ENCODE peak calls at places on chromosomes 2 and 18, in seven cellular contexts. B is GM23248, D is sigmoid colon, P is BJ, X is fibroblast of lung, S is psoas muscle, Z is choroid plexus epithelial cell. F is an unnamed sample.
A peak's percentile ranks its signal among the peaks of the same experiment; 100 is the strongest.

GRCh38 chr18:47251289-47252120 is at the start of gene SKOR2:
- DNase-seq in B (no peak), D (no peak), P (no peak), X (peak; percentile 2), S (no peak), Z (no peak), F (no peak)

GRCh38 chr2:127610561-127610960 is 35.4 kb upstream of the GPR17 start:
- DNase-seq in B (no peak), D (peak; percentile 22), P (no peak), X (no peak), S (no peak), Z (no peak), F (no peak)

GRCh38 chr2:23092831-23093230 is 292.1 kb upstream of the KLHL29 start:
- DNase-seq in B (peak; percentile 48), D (no peak), P (no peak), X (no peak), S (no peak), Z (peak; percentile 19), F (no peak)

GRCh38 chr2:159760321-159760720 is 37.7 kb downstream of the CD302 start:
- DNase-seq in B (peak; percentile 31), D (no peak), P (no peak), X (no peak), S (no peak), Z (no peak), F (no peak)

GRCh38 chr2:42421601-42422252 is 60.7 kb upstream of the COX7A2L start:
- DNase-seq in B (peak; percentile 24), D (no peak), P (no peak), X (no peak), S (no peak), Z (peak; percentile 51), F (no peak)

GRCh38 chr2:31131871-31132270 is 6.4 kb downstream of the GALNT14 start:
- DNase-seq in B (no peak), D (no peak), P (no peak), X (no peak), S (no peak), Z (no peak), F (no peak)

GRCh38 chr18:23588836-23589560 is 2.7 kb upstream of the NPC1 start:
- DNase-seq in B (no peak), D (no peak), P (no peak), X (peak; percentile 54), S (no peak), Z (peak; percentile 21), F (peak; percentile 37)

GRCh38 chr2:2000018-2000733 is 255.9 kb upstream of the PXDN start:
- DNase-seq in B (no peak), D (no peak), P (no peak), X (no peak), S (no peak), Z (no peak), F (no peak)

GRCh38 chr2:66433945-66434678 is 813 bp upstream of the MEIS1 start:
- DNase-seq in B (peak; percentile 86), D (peak; percentile 88), P (no peak), X (peak; percentile 76), S (peak; percentile 80), Z (peak; percentile 71), F (peak; percentile 63)

GRCh38 chr2:106223347-106223746 is 29.2 kb upstream of the UXS1 start:
- DNase-seq in B (no peak), D (no peak), P (no peak), X (no peak), S (no peak), Z (no peak), F (no peak)

GRCh38 chr2:207474871-207475485 is 54.8 kb upstream of the CREB1 start:
- DNase-seq in B (peak; percentile 86), D (no peak), P (no peak), X (peak; percentile 36), S (no peak), Z (peak; percentile 79), F (peak; percentile 17)

GRCh38 chr2:231861538-231861937 is 64.7 kb downstream of the NPPC start:
- DNase-seq in B (no peak), D (no peak), P (no peak), X (no peak), S (no peak), Z (no peak), F (no peak)

GRCh38 chr2:186595219-186595618 is 5.4 kb downstream of the ITGAV start:
- DNase-seq in B (peak; percentile 20), D (no peak), P (no peak), X (peak; percentile 71), S (no peak), Z (peak; percentile 72), F (peak; percentile 61)

GRCh38 chr2:208698114-208698513 is 291.5 kb downstream of the PTH2R start:
- DNase-seq in B (no peak), D (no peak), P (no peak), X (no peak), S (no peak), Z (no peak), F (no peak)

GRCh38 chr18:59837586-59837985 is 62.2 kb upstream of the PMAIP1 start:
- DNase-seq in B (peak; percentile 75), D (no peak), P (no peak), X (peak; percentile 50), S (no peak), Z (peak; percentile 78), F (peak; percentile 28)

GRCh38 chr2:201886504-201886903 is 80.2 kb downstream of the CDK15 start:
- DNase-seq in B (peak; percentile 75), D (no peak), P (peak; percentile 46), X (peak; percentile 72), S (no peak), Z (peak; percentile 41), F (peak; percentile 63)

GRCh38 chr18:57839942-57840381 is 36.8 kb upstream of the ATP8B1 start:
- DNase-seq in B (peak; percentile 69), D (no peak), P (peak; percentile 45), X (peak; percentile 85), S (no peak), Z (peak; percentile 77), F (peak; percentile 77)

GRCh38 chr18:3624818-3625716 is 175.1 kb downstream of the TGIF1 start:
- DNase-seq in B (peak; percentile 95), D (peak; percentile 72), P (peak; percentile 84), X (peak; percentile 99), S (no peak), Z (peak; percentile 95), F (peak; percentile 99)

GRCh38 chr2:240250985-240251847 is 110.8 kb upstream of the OTOS start:
- DNase-seq in B (peak; percentile 94), D (peak; percentile 95), P (peak; percentile 46), X (peak; percentile 85), S (peak; percentile 97), Z (peak; percentile 96), F (peak; percentile 78)

GRCh38 chr2:79001285-79001684 is 24.2 kb upstream of the REG3G start:
- DNase-seq in B (no peak), D (no peak), P (no peak), X (no peak), S (no peak), Z (no peak), F (no peak)

DNA sequence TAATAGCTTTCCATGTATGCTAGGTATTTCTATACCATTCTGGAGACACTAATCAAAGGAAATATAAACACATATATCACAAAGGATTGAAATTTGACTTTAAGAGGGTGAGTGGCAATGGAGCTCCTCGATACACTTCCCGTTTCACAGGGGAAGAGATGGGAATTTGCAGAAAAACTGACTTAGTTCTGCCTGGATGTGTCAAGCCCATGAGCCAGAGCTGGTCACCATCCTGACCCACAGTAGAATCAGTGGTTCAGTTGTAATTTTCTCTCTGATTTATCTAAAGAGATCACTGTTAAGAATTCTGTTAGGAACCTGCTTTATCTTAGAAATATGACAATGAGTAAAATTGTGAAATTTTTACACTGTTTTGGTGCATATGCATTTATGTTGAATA is 34.2 kb downstream of the PLCL1 start:
- DNase-seq in B (peak; percentile 51), D (no peak), P (no peak), X (no peak), S (no peak), Z (no peak), F (no peak)
- H3K4me3 ChIP-seq in B (peak overlapping the region; percentile 70), D (peak overlapping the region; percentile 15), P (no peak overlapping the region), X (peak overlapping the region; percentile 42), S (peak overlapping the region; percentile 43), Z (no peak overlapping the region), F (no peak overlapping the region)

DNA sequence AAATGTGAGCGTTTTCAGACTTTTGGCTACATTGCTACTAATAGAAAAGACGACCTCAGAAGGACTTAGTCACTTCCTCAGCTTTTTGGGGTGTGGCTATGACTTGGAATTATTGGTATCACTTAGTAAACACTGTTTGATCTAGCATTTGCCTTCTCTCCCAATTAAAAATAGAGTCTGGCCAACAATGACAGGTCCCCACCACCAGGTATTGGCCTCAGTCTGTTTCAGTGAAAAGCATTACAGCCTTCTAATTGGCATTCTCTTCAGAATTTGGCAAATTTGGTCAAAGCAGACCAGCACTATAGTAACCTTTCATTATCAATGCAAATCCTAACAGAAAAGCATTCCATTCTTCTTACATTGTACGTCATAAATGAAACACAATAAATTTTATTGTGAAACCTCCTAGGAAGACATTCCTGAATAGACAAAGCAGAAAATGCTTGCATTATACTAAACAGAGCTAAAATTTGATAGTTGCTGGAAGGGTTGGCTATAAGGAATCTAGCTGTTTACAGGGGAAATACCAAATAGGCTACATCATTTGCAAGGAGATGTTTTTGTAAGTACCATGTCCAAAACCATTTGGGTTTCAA is 613.9 kb downstream of the IRS1 start:
- DNase-seq in B (peak; percentile 90), D (no peak), P (peak; percentile 99), X (peak; percentile 97), S (no peak), Z (peak; percentile 91), F (peak; percentile 98)
- H3K4me3 ChIP-seq in B (peak overlapping the region; percentile 57), D (no peak overlapping the region), P (peak overlapping the region; percentile 21), X (peak overlapping the region; percentile 53), S (no peak overlapping the region), Z (no peak overlapping the region), F (peak overlapping the region; percentile 36)

DNA sequence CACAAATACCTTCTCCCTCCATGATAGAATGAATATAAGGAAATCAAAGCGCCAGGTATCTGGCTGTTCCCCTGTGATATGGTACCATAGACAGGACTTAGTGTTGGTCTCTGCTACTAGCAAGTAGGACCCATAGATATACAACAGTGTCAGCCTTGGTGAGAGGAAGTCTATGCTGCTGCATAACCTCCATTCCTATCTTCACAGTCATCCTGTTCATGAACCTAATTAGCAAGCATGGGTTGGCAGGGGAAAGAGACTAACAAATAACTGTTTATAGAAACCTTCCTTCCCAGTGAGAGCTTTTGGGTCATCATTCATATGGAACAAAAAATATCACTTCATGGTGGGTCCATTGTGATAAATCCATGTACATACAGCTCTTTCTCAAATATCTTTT is 188.9 kb upstream of the FAM98A start:
- DNase-seq in B (peak; percentile 74), D (no peak), P (peak; percentile 85), X (peak; percentile 86), S (no peak), Z (peak; percentile 9), F (peak; percentile 83)
- H3K4me3 ChIP-seq in B (no peak overlapping the region), D (no peak overlapping the region), P (no peak overlapping the region), X (no peak overlapping the region), S (no peak overlapping the region), Z (no peak overlapping the region), F (no peak overlapping the region)

DNA sequence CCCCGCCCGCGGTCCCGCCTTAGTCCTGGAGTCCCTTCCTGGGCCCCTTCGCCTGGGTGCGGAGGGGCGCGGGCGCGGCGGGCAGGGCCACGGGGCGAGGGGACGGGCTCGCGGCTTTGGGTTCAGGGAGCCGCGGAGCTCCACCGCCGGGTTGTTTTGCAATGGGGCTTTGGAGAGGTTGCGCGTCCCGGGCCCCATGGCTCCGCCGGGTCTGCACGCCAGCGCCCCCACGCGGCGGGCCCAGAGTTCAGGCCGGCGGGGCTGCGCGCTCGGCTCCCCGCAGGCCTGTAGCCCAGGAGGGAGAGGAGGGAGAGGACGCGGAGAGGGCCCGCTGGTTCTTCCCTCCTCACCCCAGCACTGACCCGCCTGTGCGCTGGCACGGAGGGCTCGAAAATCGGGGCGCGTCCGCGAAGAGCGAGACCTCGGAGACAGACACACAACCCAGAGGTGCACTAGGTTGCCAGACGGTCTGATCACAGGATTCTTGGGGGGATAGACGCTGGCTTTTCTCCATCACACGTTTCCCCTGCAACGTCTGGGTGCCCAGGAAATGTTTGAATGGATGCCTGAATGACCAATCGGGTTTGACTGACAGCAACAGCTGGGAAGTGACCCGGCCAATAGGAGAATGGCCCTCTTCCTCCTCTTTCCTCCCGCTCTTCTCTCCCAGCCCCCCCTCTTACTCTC is 4.9 kb upstream of the SIX2 start:
- DNase-seq in B (peak; percentile 82), D (no peak), P (no peak), X (peak; percentile 20), S (peak; percentile 90), Z (peak; percentile 84), F (no peak)
- H3K4me3 ChIP-seq in B (peak overlapping the region; percentile 69), D (peak overlapping the region; percentile 39), P (peak overlapping the region; percentile 23), X (peak overlapping the region; percentile 31), S (peak overlapping the region; percentile 73), Z (peak overlapping the region; percentile 66), F (peak overlapping the region; percentile 41)

F was measured in astrocyte.